ENCODE peak calls at places on chromosome 11, in five cellular contexts. S is stimulated activated CD4-positive, alpha-beta T cell treated with anti-CD3 and anti-CD28 coated beads, Interleukin-2, amount 100 ng/mL, for 48 hours; Z is adipocyte; Q is ureter; X is left ventricle myocardium inferior. Y is an unnamed sample.

GRCh38 chr11:106156290-106156937 is 79.0 kb downstream of the AASDHPPT start:
- DNase-seq in S (no peak), Z (peak; percentile 92), Q (peak; percentile 61), X (no peak), Y (peak; percentile 30)

GRCh38 chr11:69316941-69317340 is 23.0 kb downstream of the MYEOV start:
- DNase-seq in S (no peak), Z (no peak), Q (no peak), X (no peak), Y (no peak)

GRCh38 chr11:40139507-40139906 is 1319.9 kb downstream of the LRRC4C start:
- DNase-seq in S (no peak), Z (no peak), Q (no peak), X (no peak), Y (no peak)

GRCh38 chr11:118791961-118792578 is 1.1 kb upstream of the DDX6 start:
- DNase-seq in S (peak; percentile 28), Z (no peak), Q (peak; percentile 66), X (no peak), Y (no peak)

GRCh38 chr11:45333506-45333971 is 47.4 kb upstream of the SYT13 start:
- DNase-seq in S (no peak), Z (peak; percentile 22), Q (no peak), X (peak; percentile 59), Y (peak; percentile 72)

GRCh38 chr11:57643802-57644201 is 5.9 kb downstream of the YPEL4 start:
- DNase-seq in S (no peak), Z (no peak), Q (no peak), X (no peak), Y (no peak)

GRCh38 chr11:19458721-19459120 is 218.0 kb upstream of the E2F8 start:
- DNase-seq in S (no peak), Z (no peak), Q (no peak), X (no peak), Y (no peak)

GRCh38 chr11:115924744-115925567 is 420.7 kb upstream of the CADM1 start:
- DNase-seq in S (no peak), Z (no peak), Q (no peak), X (no peak), Y (no peak)

GRCh38 chr11:118267486-118267885 is 3.4 kb upstream of the MPZL2 start:
- DNase-seq in S (no peak), Z (no peak), Q (no peak), X (no peak), Y (no peak)

GRCh38 chr11:88105952-88106351 is 69.3 kb downstream of the RAB38 start:
- DNase-seq in S (no peak), Z (no peak), Q (no peak), X (no peak), Y (no peak)

GRCh38 chr11:26550022-26550421 is 22.0 kb downstream of the MUC15 start:
- DNase-seq in S (no peak), Z (no peak), Q (no peak), X (no peak), Y (no peak)

GRCh38 chr11:119380160-119380815 is 1.2 kb downstream of the USP2 start:
- DNase-seq in S (no peak), Z (no peak), Q (peak; percentile 44), X (no peak), Y (no peak)

GRCh38 chr11:11856638-11857037 is 14.9 kb downstream of the USP47 start:
- DNase-seq in S (no peak), Z (no peak), Q (no peak), X (no peak), Y (no peak)

GRCh38 chr11:132245558-132246385 is 875.4 kb downstream of the NTM start:
- DNase-seq in S (no peak), Z (no peak), Q (no peak), X (no peak), Y (no peak)

GRCh38 chr11:112058103-112058502 is 15.7 kb downstream of the PIH1D2 start:
- DNase-seq in S (no peak), Z (no peak), Q (no peak), X (no peak), Y (no peak)

Y was measured in ovary.